ENCODE peak calls at places on chromosomes 13 and 19, in nine cellular contexts. U is right lobe of liver, O is esophagus squamous epithelium, Y is H1, F is uterus, X is transverse colon, J is tibial nerve, L is suprapubic skin, M is K562. I is an unnamed sample.

GRCh38 chr19:43662487-43662886 is 7.5 kb downstream of the PLAUR start:
- DNase-seq in U (no peak), O (no peak), Y (no peak), F (no peak), X (no peak), J (no peak), L (no peak), M (peak), I (no peak)

GRCh38 chr19:30884146-30884812 is 465.0 kb downstream of the TSHZ3 start:
- DNase-seq in U (no peak), O (no peak), Y (no peak), F (no peak), X (no peak), J (no peak), L (no peak), M (no peak), I (no peak)

GRCh38 chr19:47186337-47187022 is 44.5 kb downstream of the BBC3 start:
- DNase-seq in U (no peak), O (no peak), Y (no peak), F (no peak), X (peak), J (no peak), L (no peak), M (no peak), I (no peak)

GRCh38 chr19:54436561-54437229 is 12.3 kb upstream of the LENG8 start:
- DNase-seq in U (no peak), O (no peak), Y (no peak), F (no peak), X (no peak), J (no peak), L (no peak), M (no peak), I (no peak)

GRCh38 chr19:33177417-33177976 is 16.6 kb upstream of the LRP3 start:
- DNase-seq in U (no peak), O (peak), Y (no peak), F (no peak), X (no peak), J (no peak), L (peak), M (no peak), I (no peak)

GRCh38 chr13:105363747-105364177 is 1171.7 kb downstream of the EFNB2 start:
- DNase-seq in U (no peak), O (no peak), Y (no peak), F (no peak), X (no peak), J (no peak), L (no peak), M (no peak), I (no peak)

GRCh38 chr19:45643024-45643926 is 4.1 kb upstream of the EML2 start:
- DNase-seq in U (peak), O (peak), Y (no peak), F (peak), X (peak), J (peak), L (peak), M (peak), I (peak)

GRCh38 chr13:23570099-23570926 is at the start of gene TNFRSF19:
- DNase-seq in U (no peak), O (no peak), Y (no peak), F (peak), X (no peak), J (peak), L (no peak), M (peak), I (no peak)

GRCh38 chr13:29594310-29594709 is 1.2 kb downstream of the SLC7A1 start:
- DNase-seq in U (no peak), O (no peak), Y (no peak), F (peak), X (peak), J (peak), L (no peak), M (peak), I (peak)

GRCh38 chr19:40214936-40215335 is 3.2 kb downstream of the TTC9B start:
- DNase-seq in U (no peak), O (no peak), Y (no peak), F (no peak), X (no peak), J (no peak), L (no peak), M (no peak), I (no peak)

GRCh38 chr13:50334944-50335343 is 319.7 kb downstream of the KCNRG start:
- DNase-seq in U (no peak), O (no peak), Y (no peak), F (no peak), X (no peak), J (no peak), L (no peak), M (peak), I (no peak)

GRCh38 chr19:5225486-5226345 is 114.9 kb downstream of the PTPRS start:
- DNase-seq in U (no peak), O (no peak), Y (no peak), F (no peak), X (no peak), J (no peak), L (no peak), M (peak), I (no peak)

GRCh38 chr19:36483653-36484052 is 5.7 kb downstream of the ZNF566 start:
- DNase-seq in U (no peak), O (no peak), Y (no peak), F (no peak), X (no peak), J (no peak), L (no peak), M (no peak), I (no peak)

GRCh38 chr19:36488118-36488815 is 1.1 kb downstream of the ZNF566 start:
- DNase-seq in U (no peak), O (no peak), Y (no peak), F (no peak), X (no peak), J (no peak), L (no peak), M (no peak), I (no peak)

GRCh38 chr19:36489920-36490415 is 607 bp upstream of the ZNF566 start:
- DNase-seq in U (peak), O (peak), Y (peak), F (peak), X (peak), J (no peak), L (no peak), M (peak), I (peak)

GRCh38 chr19:36488816-36489138 is 584 bp downstream of the ZNF566 start:
- DNase-seq in U (no peak), O (no peak), Y (no peak), F (no peak), X (no peak), J (no peak), L (no peak), M (peak), I (peak)

DNA sequence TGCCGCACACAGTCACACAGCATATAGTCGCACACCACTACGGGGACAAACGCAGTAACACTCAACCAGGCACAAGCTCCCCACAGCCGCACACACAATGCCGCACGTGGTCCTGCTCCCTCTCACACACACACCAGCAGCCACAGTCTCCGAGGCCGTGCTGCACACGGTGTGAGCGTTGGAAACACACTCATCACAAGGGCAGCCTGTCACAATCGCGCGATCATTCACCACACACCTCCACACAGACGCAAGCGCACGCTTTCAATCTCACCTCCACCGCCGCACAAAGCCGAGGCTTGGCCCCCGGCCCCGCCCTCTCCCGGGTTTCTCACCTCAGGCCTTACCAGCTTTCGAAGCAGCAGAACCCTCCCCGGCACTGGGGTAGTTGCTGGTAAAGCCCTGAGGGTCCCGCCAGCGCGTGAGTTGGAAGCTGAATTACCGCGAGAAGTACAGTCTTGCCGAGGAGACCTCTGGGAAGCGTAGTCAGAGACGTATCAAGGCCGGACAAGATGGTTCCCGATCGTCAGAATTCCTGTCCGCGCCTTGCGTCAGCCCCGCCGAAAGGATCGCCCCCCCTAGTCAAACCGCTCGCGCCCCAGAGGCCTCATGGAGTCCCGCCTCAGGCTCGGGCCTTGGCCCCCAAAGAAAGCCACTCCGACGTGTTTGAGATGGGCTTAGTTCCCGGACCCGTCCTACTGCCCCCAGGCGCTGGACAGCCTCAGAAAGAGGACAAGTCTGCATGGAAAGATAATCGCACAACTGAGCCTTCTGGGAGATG is at the start of gene ZNF566:
- DNase-seq in U (peak), O (peak), Y (peak), F (peak), X (peak), J (peak), L (peak), M (peak), I (peak)
- TF ChIP-seq POLR2A in U (peak), O (peak), Y (peak), F (peak), X (peak), J (peak), L (no peak), M (peak), I (peak)

DNA sequence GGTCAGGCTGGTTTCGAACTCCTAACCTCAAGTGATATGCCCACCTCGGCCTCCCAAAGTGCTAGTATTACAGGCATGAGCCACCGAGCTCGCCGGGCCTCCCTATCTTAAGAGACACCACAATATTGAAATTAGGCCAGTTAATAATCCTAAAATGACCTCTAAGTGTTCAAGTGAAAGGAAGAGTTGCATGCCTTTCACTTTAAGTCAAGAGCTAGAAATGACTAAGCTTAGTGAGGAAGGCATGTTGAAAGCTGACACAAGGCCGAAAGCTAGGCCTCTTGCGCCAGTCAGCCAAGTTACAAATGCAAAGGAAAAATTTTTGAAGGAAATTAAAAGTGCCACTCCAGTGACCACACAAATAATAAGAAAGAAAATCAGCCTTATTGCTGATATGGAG is 144.5 kb upstream of the FNDC3A start:
- DNase-seq in U (no peak), O (no peak), Y (no peak), F (no peak), X (no peak), J (no peak), L (no peak), M (no peak), I (no peak)
- TF ChIP-seq POLR2A in U (no peak), O (no peak), Y (no peak), F (no peak), X (no peak), J (no peak), L (no peak), M (no peak), I (no peak)

DNA sequence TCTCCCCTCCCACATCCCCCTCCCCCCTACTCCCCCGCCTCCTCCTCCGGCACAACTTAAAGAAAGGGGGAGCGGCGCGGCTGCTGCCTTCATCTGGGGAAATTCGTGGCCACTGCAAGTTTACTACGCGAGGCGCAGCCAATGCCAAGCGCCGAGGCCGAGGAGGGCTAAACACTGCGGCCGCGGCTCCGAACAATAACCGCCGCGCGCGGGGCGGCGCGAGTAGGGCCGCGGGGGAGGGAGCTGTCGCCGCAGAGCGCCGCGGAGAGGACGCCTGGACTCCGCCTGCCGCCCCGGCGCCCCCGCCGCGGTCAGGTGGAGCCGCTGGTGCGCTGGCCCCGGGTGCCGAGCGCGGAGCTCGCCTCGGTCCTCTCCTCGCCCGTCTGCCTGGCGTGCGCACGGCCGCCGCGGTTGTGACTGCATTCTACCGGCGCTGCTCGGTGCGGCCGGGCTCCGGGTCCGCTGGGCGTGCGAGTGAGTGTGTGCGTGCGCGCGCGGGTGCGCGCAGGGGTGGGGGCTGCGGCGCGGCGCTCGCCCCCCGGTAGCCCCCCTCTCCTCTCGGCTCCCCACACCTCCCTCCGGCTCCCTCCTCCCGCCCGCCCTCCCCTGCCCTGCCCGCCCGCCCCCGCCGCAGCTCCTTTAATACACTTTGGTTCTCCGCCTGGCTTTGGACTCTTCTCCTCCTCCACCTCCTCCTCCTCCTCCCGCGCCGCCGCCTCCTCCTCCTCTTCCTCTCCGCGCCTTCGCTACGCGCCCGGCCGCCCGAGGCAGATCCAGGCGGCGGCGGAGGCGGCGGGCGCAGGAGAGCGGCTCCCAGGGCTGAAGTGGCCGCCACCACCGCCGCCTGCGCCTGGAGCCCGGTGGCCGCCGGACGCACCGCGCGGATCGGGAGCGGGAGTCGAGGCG is at the start of gene ZIC2:
- DNase-seq in U (no peak), O (no peak), Y (no peak), F (no peak), X (no peak), J (no peak), L (no peak), M (peak), I (peak)
- TF ChIP-seq POLR2A in U (no peak), O (no peak), Y (no peak), F (no peak), X (no peak), J (no peak), L (no peak), M (no peak), I (peak)

DNA sequence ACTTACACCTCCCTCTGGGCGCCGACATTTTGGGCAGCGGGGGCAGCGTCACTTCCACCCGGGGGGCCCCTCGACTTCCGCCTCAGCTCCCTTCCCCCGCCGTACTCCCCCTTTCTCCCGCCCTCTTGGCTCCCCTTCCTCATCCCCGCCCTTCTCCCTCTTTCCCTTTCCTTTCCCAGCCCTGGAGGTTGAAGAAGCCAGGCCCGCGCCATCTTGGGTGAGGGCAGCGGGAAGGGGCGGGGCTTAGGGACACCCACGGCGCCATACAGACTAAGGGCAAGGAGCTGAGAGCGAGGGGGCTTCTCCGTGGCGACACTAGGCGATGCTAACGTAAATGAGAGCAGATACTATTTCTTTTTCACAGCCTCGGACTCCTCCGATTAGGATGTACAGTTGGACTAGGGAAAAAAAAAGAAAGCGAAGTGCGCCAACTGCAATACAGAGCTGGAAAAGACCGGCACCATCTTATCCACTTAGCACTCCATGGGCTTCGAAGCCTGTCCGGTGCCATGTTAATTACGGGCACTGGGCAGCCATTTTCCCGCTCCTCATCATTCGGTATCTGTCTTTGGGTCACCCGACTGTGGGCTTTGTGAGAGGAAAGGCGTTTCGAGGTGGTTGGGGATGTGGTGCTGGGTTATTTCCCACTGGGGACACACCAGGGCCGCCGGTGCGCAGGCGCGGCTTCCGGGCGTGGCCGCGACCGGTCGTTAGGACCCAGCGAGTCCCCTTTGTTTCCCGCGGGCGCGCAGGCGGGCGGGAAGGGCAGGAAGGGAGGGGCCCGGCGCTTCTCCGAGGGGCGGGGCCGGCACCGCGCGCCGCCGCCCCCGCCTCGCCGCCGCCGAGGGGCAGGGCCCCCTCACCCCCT is at the start of the genes FIZ1 and ZNF524:
- DNase-seq in U (peak), O (peak), Y (peak), F (peak), X (peak), J (peak), L (peak), M (peak), I (peak)
- TF ChIP-seq POLR2A in U (peak), O (no peak), Y (no peak), F (no peak), X (peak), J (no peak), L (no peak), M (peak), I (peak)

DNA sequence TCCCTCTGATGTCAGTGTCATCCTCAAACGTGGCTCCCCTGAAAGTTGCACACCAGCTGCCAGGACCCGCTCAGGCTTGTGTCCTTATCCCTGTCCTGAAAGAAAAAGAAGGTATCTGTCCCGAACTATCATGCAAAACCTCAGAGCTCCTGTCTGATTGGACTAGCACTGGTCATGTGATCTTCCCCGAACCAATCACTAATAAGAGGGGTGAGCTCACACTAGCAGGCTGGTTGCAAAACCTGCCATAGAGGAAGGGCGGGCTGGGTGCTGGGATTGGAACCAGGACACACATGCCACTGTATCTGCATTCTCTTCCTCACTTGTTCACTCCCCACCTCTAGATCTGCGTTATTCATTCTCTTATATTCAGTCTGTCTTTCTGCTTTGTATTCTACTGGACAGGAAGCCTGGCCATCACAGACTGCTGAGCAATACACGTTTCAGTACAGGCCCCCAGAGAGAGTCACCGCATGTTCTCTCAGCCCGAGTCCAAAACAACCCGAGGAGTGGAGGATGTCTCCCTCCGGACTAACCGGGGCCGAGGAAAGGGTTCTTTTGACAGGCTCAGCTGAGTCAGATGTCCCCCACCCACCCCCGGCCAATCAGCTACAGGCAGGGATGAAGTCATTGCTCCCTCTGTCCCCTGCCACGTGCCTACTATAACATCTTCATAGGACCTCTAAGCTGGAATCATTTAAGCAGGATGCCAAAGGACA is 97.7 kb downstream of the SIPA1L3 start:
- DNase-seq in U (peak), O (peak), Y (no peak), F (peak), X (peak), J (peak), L (peak), M (peak), I (peak)
- TF ChIP-seq POLR2A in U (peak), O (peak), Y (peak), F (peak), X (peak), J (peak), L (no peak), M (no peak), I (peak)

DNA sequence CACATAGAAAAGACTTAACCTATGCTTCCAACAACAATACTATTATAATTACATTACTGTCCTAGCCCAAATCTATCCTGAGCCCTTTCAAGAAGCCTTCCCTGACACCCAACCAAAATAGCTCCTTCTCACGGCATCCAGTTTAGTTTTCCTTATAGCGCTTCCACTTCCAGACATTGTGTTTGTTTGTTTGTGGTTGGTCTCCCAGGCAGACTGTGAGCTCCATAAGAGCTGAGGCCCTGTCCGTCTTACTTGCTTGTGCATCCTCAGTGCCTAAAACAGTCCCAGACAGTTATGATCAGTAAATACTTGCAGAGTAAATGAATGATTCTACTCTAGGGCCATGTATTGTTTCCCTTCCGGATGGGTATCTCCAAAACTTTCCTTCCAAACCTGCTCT is 68.1 kb upstream of the STARD13 start:
- DNase-seq in U (no peak), O (no peak), Y (no peak), F (no peak), X (no peak), J (no peak), L (no peak), M (no peak), I (no peak)
- TF ChIP-seq POLR2A in U (no peak), O (no peak), Y (no peak), F (no peak), X (no peak), J (no peak), L (no peak), M (no peak), I (no peak)

GRCh38 chr13:112904436-112904960 is 64.5 kb upstream of the MCF2L start:
- DNase-seq in U (peak), O (no peak), Y (no peak), F (no peak), X (no peak), J (no peak), L (no peak), M (no peak), I (no peak)
- TF ChIP-seq POLR2A in U (no peak), O (no peak), Y (no peak), F (no peak), X (no peak), J (no peak), L (no peak), M (no peak), I (no peak)

GRCh38 chr13:35349052-35349451 is 127.4 kb downstream of the MAB21L1 start:
- DNase-seq in U (no peak), O (no peak), Y (no peak), F (no peak), X (no peak), J (no peak), L (no peak), M (no peak), I (no peak)

GRCh38 chr13:35356572-35356971 is 119.9 kb downstream of the MAB21L1 start:
- DNase-seq in U (no peak), O (no peak), Y (no peak), F (no peak), X (no peak), J (no peak), L (no peak), M (no peak), I (no peak)

GRCh38 chr13:35349673-35350278 is 126.7 kb downstream of the MAB21L1 start:
- DNase-seq in U (no peak), O (no peak), Y (no peak), F (no peak), X (no peak), J (no peak), L (no peak), M (no peak), I (no peak)

GRCh38 chr13:35354882-35355281 is 121.6 kb downstream of the MAB21L1 start:
- DNase-seq in U (no peak), O (no peak), Y (no peak), F (no peak), X (no peak), J (no peak), L (no peak), M (no peak), I (no peak)

GRCh38 chr13:35354305-35354704 is 122.2 kb downstream of the MAB21L1 start:
- DNase-seq in U (no peak), O (no peak), Y (no peak), F (no peak), X (no peak), J (no peak), L (no peak), M (no peak), I (no peak)
- TF ChIP-seq POLR2A in U (no peak), O (no peak), Y (no peak), F (no peak), X (no peak), J (no peak), L (no peak), M (no peak), I (no peak)

I was measured in H54.